ENCODE peak calls at places on chromosomes 11 and 22, in five cellular contexts. One of them, this sample, is unnamed. For H3K9me3, the result is how much of the 10 kb centered on the place peaks cover.

GRCh38 chr22:38180841-38181452 is 683 bp downstream of the PLA2G6 start:
- DNase-seq in heart left ventricle: peak
- DNase-seq in neural progenitor cell: no peak
- DNase-seq in left lung: peak
- DNase-seq in HCT116: no peak
- DNase-seq in this sample: peak

GRCh38 chr11:94519478-94520084 is 7.3 kb downstream of the C11orf97 start:
- DNase-seq in heart left ventricle: no peak
- DNase-seq in neural progenitor cell: peak
- DNase-seq in left lung: no peak
- DNase-seq in HCT116: peak
- DNase-seq in this sample: no peak

GRCh38 chr11:63573881-63574855 is 11.0 kb upstream of the PLAAT2 start:
- DNase-seq in heart left ventricle: peak
- DNase-seq in neural progenitor cell: no peak
- DNase-seq in left lung: peak
- DNase-seq in HCT116: no peak
- DNase-seq in this sample: no peak

GRCh38 chr11:73404048-73404447 is 27.8 kb downstream of the RELT start:
- DNase-seq in heart left ventricle: peak
- DNase-seq in neural progenitor cell: peak
- DNase-seq in left lung: peak
- DNase-seq in HCT116: peak
- DNase-seq in this sample: no peak

GRCh38 chr22:21991309-21991596 is 8.7 kb upstream of the TOP3B start:
- DNase-seq in heart left ventricle: no peak
- DNase-seq in neural progenitor cell: no peak
- DNase-seq in left lung: no peak
- DNase-seq in HCT116: no peak
- DNase-seq in this sample: no peak

GRCh38 chr11:108973402-108974119 is 308.7 kb downstream of the DDX10 start:
- DNase-seq in heart left ventricle: no peak
- DNase-seq in neural progenitor cell: no peak
- DNase-seq in left lung: no peak
- DNase-seq in HCT116: no peak
- DNase-seq in this sample: no peak

GRCh38 chr11:27839226-27839913 is 139.1 kb upstream of the BDNF start:
- DNase-seq in heart left ventricle: no peak
- DNase-seq in neural progenitor cell: no peak
- DNase-seq in left lung: no peak
- DNase-seq in HCT116: no peak
- DNase-seq in this sample: no peak

GRCh38 chr22:30325065-30325720 is 1.5 kb downstream of the TBC1D10A start:
- DNase-seq in heart left ventricle: no peak
- DNase-seq in neural progenitor cell: peak
- DNase-seq in left lung: peak
- DNase-seq in HCT116: no peak
- DNase-seq in this sample: no peak

GRCh38 chr11:1890856-1891830 is 552 bp downstream of the PRR33 start:
- DNase-seq in heart left ventricle: peak
- DNase-seq in neural progenitor cell: no peak
- DNase-seq in left lung: no peak
- DNase-seq in HCT116: no peak
- DNase-seq in this sample: no peak

GRCh38 chr11:66408488-66409214 is 12.2 kb upstream of the NPAS4 start:
- DNase-seq in heart left ventricle: peak
- DNase-seq in neural progenitor cell: peak
- DNase-seq in left lung: peak
- DNase-seq in HCT116: peak
- DNase-seq in this sample: peak

GRCh38 chr11:57223601-57224000 is 13.4 kb downstream of the APLNR start:
- DNase-seq in heart left ventricle: no peak
- DNase-seq in neural progenitor cell: no peak
- DNase-seq in left lung: no peak
- DNase-seq in HCT116: no peak
- DNase-seq in this sample: no peak

GRCh38 chr11:107116358-107116757 is 98.1 kb upstream of the GUCY1A2 start:
- DNase-seq in heart left ventricle: no peak
- DNase-seq in neural progenitor cell: no peak
- DNase-seq in left lung: no peak
- DNase-seq in HCT116: no peak
- DNase-seq in this sample: no peak

GRCh38 chr11:9380773-9381172 is 3.7 kb upstream of the IPO7 start:
- DNase-seq in heart left ventricle: peak
- DNase-seq in neural progenitor cell: no peak
- DNase-seq in left lung: no peak
- DNase-seq in HCT116: no peak
- DNase-seq in this sample: no peak

GRCh38 chr11:19511413-19512183 is 201.0 kb upstream of the NAV2 start:
- DNase-seq in heart left ventricle: peak
- DNase-seq in neural progenitor cell: no peak
- DNase-seq in left lung: no peak
- DNase-seq in HCT116: no peak
- DNase-seq in this sample: no peak

GRCh38 chr22:35930933-35931332 is 97.7 kb downstream of the RBFOX2 start:
- DNase-seq in heart left ventricle: no peak
- DNase-seq in neural progenitor cell: peak
- DNase-seq in left lung: no peak
- DNase-seq in HCT116: peak
- DNase-seq in this sample: no peak

GRCh38 chr11:61575886-61576516 is 4.9 kb downstream of the SYT7 start:
- DNase-seq in heart left ventricle: peak
- DNase-seq in neural progenitor cell: no peak
- DNase-seq in left lung: no peak
- DNase-seq in HCT116: no peak
- DNase-seq in this sample: no peak

GRCh38 chr22:26986884-26987283 is 329.5 kb downstream of the MIAT start:
- DNase-seq in heart left ventricle: no peak
- DNase-seq in neural progenitor cell: peak
- DNase-seq in left lung: no peak
- DNase-seq in HCT116: no peak
- DNase-seq in this sample: no peak

GRCh38 chr11:1765871-1766718 is 2.4 kb upstream of the CTSD start:
- DNase-seq in heart left ventricle: no peak
- DNase-seq in neural progenitor cell: peak
- DNase-seq in left lung: peak
- DNase-seq in HCT116: no peak
- DNase-seq in this sample: peak

GRCh38 chr11:69867076-69868002 is 48.1 kb upstream of the FGF3 start:
- DNase-seq in heart left ventricle: no peak
- DNase-seq in neural progenitor cell: no peak
- DNase-seq in left lung: peak
- DNase-seq in HCT116: no peak
- DNase-seq in this sample: no peak

GRCh38 chr11:128796275-128796674 is 70.8 kb downstream of the KCNJ1 start:
- DNase-seq in heart left ventricle: no peak
- DNase-seq in neural progenitor cell: no peak
- DNase-seq in left lung: no peak
- DNase-seq in HCT116: no peak
- DNase-seq in this sample: no peak

DNA sequence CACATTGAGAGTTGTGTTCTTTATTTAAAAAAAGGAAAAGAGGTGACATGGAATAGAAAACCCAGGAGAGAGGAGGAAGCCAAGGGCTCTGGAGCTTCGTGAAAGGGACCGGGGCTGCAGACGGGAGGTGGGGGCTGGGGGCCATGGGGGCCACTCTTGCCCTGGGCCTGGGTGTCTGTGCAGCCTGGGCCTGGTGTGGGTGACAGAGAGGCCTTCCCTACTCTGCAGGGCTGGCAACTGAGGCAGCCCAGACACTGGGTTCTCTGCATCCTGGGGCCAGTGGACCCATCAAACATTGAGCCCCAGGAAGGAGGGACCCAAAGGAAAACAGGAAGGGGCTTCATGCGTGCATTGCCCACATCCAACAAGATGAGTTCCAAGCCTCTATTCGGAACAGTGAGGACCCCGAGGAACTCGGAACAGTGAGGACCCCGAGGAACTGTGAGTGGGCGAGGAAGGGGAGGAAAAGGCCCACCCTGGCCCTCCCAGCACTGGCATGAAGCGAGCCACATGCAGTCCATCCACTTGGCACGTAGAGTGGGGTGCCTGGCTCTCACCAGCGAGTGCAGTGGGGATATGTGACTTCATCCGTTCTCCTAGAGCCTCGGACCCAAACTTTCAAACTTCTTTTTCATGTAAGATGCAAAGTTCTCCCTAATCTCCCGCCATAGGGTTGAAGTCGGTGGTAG is 1121.6 kb downstream of the BRD1 start:
- DNase-seq in heart left ventricle: no peak
- DNase-seq in neural progenitor cell: no peak
- DNase-seq in left lung: no peak
- DNase-seq in HCT116: no peak
- DNase-seq in this sample: no peak
- H3K9me3 ChIP-seq in heart left ventricle: under half
- H3K9me3 ChIP-seq in neural progenitor cell: under half
- H3K9me3 ChIP-seq in left lung: under half
- H3K9me3 ChIP-seq in HCT116: under half
- H3K9me3 ChIP-seq in this sample: under half

GRCh38 chr11:50073113-50074105 is 40.7 kb downstream of the OR4C45 start:
- DNase-seq in heart left ventricle: no peak
- DNase-seq in neural progenitor cell: no peak
- DNase-seq in left lung: no peak
- DNase-seq in HCT116: no peak
- DNase-seq in this sample: no peak

GRCh38 chr11:50074161-50074560 is 41.5 kb downstream of the OR4C45 start:
- DNase-seq in heart left ventricle: no peak
- DNase-seq in neural progenitor cell: no peak
- DNase-seq in left lung: no peak
- DNase-seq in HCT116: no peak
- DNase-seq in this sample: no peak

GRCh38 chr11:50077526-50077925 is 44.9 kb downstream of the OR4C45 start:
- DNase-seq in heart left ventricle: no peak
- DNase-seq in neural progenitor cell: no peak
- DNase-seq in left lung: no peak
- DNase-seq in HCT116: no peak
- DNase-seq in this sample: no peak

GRCh38 chr11:50078001-50078400 is 45.3 kb downstream of the OR4C45 start:
- DNase-seq in heart left ventricle: no peak
- DNase-seq in neural progenitor cell: no peak
- DNase-seq in left lung: no peak
- DNase-seq in HCT116: no peak
- DNase-seq in this sample: no peak

GRCh38 chr11:50075856-50076255 is 43.2 kb downstream of the OR4C45 start:
- DNase-seq in heart left ventricle: no peak
- DNase-seq in neural progenitor cell: no peak
- DNase-seq in left lung: no peak
- DNase-seq in HCT116: no peak
- DNase-seq in this sample: no peak
- H3K9me3 ChIP-seq in heart left ventricle: under half
- H3K9me3 ChIP-seq in neural progenitor cell: under half
- H3K9me3 ChIP-seq in left lung: under half
- H3K9me3 ChIP-seq in HCT116: under half
- H3K9me3 ChIP-seq in this sample: under half

GRCh38 chr11:97460091-97460490 is 1070.3 kb downstream of the JRKL start:
- DNase-seq in heart left ventricle: no peak
- DNase-seq in neural progenitor cell: no peak
- DNase-seq in left lung: no peak
- DNase-seq in HCT116: no peak
- DNase-seq in this sample: no peak

GRCh38 chr11:97461934-97462333 is 1072.1 kb downstream of the JRKL start:
- DNase-seq in heart left ventricle: no peak
- DNase-seq in neural progenitor cell: no peak
- DNase-seq in left lung: no peak
- DNase-seq in HCT116: no peak
- DNase-seq in this sample: no peak

GRCh38 chr11:97463891-97464290 is 1074.1 kb downstream of the JRKL start:
- DNase-seq in heart left ventricle: no peak
- DNase-seq in neural progenitor cell: no peak
- DNase-seq in left lung: no peak
- DNase-seq in HCT116: no peak
- DNase-seq in this sample: no peak

DNA sequence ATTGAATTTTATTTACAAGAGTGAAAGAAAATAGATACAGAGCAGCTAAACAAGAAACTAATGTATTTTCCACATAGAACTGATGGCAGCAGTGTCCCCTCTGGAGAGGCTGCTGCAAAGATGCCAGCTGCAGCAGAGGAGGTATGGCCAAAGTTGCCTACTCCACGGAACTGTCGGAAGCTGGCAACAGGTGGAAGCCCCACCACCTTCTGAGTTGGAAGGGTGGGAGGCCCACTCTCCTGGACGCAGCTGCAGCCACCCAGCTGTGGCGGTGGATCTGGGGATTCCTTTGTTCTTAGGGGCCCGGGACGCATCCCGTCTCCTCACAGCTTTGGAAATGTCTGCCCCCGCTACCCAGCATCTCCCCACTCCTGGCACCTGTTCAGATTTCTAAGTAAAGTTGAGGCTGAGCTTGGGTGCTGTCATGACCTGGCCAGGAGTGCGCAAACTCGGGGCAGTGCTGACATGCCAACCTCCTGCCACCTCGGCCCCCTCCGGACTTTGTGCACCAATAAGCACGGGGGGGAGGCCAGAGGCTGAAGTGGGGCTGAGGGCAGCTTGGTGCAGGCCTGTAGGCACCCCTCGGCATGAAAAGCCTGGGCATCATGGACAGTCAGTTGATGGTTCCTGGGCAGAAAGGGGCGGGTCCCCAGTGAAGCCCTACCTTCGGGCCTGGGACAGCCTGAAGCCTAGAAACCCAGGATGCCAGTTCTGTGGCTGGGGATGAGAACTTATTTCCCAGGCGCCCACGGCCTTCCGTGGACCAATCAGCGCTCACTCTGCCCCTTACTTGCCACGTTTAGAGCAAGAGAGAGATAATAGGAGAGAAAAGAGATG is 1071.4 kb downstream of the JRKL start:
- DNase-seq in heart left ventricle: no peak
- DNase-seq in neural progenitor cell: no peak
- DNase-seq in left lung: no peak
- DNase-seq in HCT116: no peak
- DNase-seq in this sample: no peak
- H3K9me3 ChIP-seq in heart left ventricle: under half
- H3K9me3 ChIP-seq in neural progenitor cell: under half
- H3K9me3 ChIP-seq in left lung: under half
- H3K9me3 ChIP-seq in HCT116: under half
- H3K9me3 ChIP-seq in this sample: under half

GRCh38 chr11:92125316-92125715 is 99.3 kb upstream of the FAT3 start:
- DNase-seq in heart left ventricle: no peak
- DNase-seq in neural progenitor cell: no peak
- DNase-seq in left lung: no peak
- DNase-seq in HCT116: no peak
- DNase-seq in this sample: no peak

GRCh38 chr11:92123540-92123939 is 101.1 kb upstream of the FAT3 start:
- DNase-seq in heart left ventricle: no peak
- DNase-seq in neural progenitor cell: no peak
- DNase-seq in left lung: no peak
- DNase-seq in HCT116: no peak
- DNase-seq in this sample: no peak

GRCh38 chr11:92128026-92128425 is 96.6 kb upstream of the FAT3 start:
- DNase-seq in heart left ventricle: no peak
- DNase-seq in neural progenitor cell: no peak
- DNase-seq in left lung: no peak
- DNase-seq in HCT116: no peak
- DNase-seq in this sample: no peak

DNA sequence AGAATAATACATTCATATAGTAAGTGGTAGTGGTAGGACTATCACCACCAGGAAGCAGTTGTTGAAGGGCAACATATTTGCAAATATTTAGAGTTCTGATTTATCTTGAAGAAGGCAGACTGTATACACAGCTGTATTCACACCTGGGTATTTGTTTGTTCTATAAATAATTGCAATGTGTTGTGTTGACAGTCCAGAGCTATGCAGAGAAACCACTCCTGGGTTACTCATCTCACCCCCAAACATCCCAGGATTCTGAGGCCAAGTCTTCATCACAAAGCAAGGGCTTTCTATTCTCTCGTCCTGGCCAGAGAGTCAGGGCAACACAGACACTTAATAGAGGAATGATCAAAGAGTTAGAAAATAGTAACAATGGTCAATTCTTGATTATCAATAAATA is 102.1 kb upstream of the FAT3 start:
- DNase-seq in heart left ventricle: no peak
- DNase-seq in neural progenitor cell: no peak
- DNase-seq in left lung: no peak
- DNase-seq in HCT116: no peak
- DNase-seq in this sample: no peak
- H3K9me3 ChIP-seq in heart left ventricle: under half
- H3K9me3 ChIP-seq in neural progenitor cell: under half
- H3K9me3 ChIP-seq in left lung: under half
- H3K9me3 ChIP-seq in HCT116: under half
- H3K9me3 ChIP-seq in this sample: under half